ENCODE peak calls at places on chromosomes 4 and X, in seven cellular contexts. T is left ventricle myocardium inferior, L is fibroblast of lung, C is uterus, E is tibial artery, P is cardiac fibroblast, Q is aorta. U is an unnamed sample.

GRCh38 chr4:174358823-174359222 is 75.1 kb downstream of the CEP44 start:
- DNase-seq in T (no peak), L (peak), C (no peak), E (no peak), P (peak), Q (no peak), U (peak)

GRCh38 chr4:130468340-130468739 is 1372.4 kb downstream of the C4orf33 start:
- DNase-seq in T (no peak), L (no peak), C (no peak), E (no peak), P (no peak), Q (no peak), U (no peak)

GRCh38 chr4:80846210-80846609 is 184.3 kb upstream of the BMP3 start:
- DNase-seq in T (no peak), L (no peak), C (no peak), E (no peak), P (no peak), Q (no peak), U (no peak)

GRCh38 chr4:121200795-121201472 is 36.8 kb upstream of the TNIP3 start:
- DNase-seq in T (no peak), L (no peak), C (no peak), E (no peak), P (no peak), Q (no peak), U (no peak)

GRCh38 chr4:110849461-110849860 is 226.6 kb upstream of the PITX2 start:
- DNase-seq in T (no peak), L (no peak), C (no peak), E (no peak), P (no peak), Q (no peak), U (no peak)

GRCh38 chr4:108036252-108036651 is 46.6 kb downstream of the HADH start:
- DNase-seq in T (no peak), L (no peak), C (no peak), E (no peak), P (no peak), Q (no peak), U (peak)

GRCh38 chr4:70992354-70992753 is 1.1 kb upstream of the DCK start:
- DNase-seq in T (no peak), L (no peak), C (no peak), E (no peak), P (no peak), Q (no peak), U (no peak)

GRCh38 chr4:11529625-11530201 is 101.0 kb upstream of the HS3ST1 start:
- DNase-seq in T (no peak), L (peak), C (no peak), E (no peak), P (peak), Q (no peak), U (no peak)

GRCh38 chr4:38688676-38689355 is 24.8 kb downstream of the KLF3 start:
- DNase-seq in T (no peak), L (peak), C (no peak), E (no peak), P (no peak), Q (no peak), U (no peak)

GRCh38 chr4:153018716-153019115 is 82.6 kb downstream of the FHDC1 start:
- DNase-seq in T (no peak), L (no peak), C (no peak), E (no peak), P (no peak), Q (no peak), U (no peak)

GRCh38 chr4:39502034-39502658 is 25.1 kb downstream of the UGDH start:
- DNase-seq in T (no peak), L (peak), C (no peak), E (no peak), P (peak), Q (no peak), U (no peak)

GRCh38 chr4:173018446-173018845 is 150.2 kb upstream of the GALNT7 start:
- DNase-seq in T (no peak), L (no peak), C (no peak), E (no peak), P (no peak), Q (no peak), U (no peak)

GRCh38 chr4:94469221-94469784 is 17.6 kb downstream of the PDLIM5 start:
- DNase-seq in T (no peak), L (no peak), C (no peak), E (no peak), P (no peak), Q (no peak), U (no peak)
- H3K4me3 ChIP-seq in T (no peak), L (no peak), C (no peak), E (no peak), P (no peak), Q (no peak), U (no peak)

GRCh38 chr4:98659106-98659592 is 738 bp upstream of the TSPAN5 start:
- DNase-seq in T (no peak), L (peak), C (no peak), E (no peak), P (peak), Q (no peak), U (no peak)
- H3K4me3 ChIP-seq in T (peak), L (peak), C (peak), E (peak), P (peak), Q (peak), U (peak)

GRCh38 chr4:145501051-145501660 is 19.5 kb downstream of the SMAD1 start:
- DNase-seq in T (no peak), L (no peak), C (no peak), E (no peak), P (no peak), Q (no peak), U (no peak)

GRCh38 chr4:145498430-145498829 is 16.8 kb downstream of the SMAD1 start:
- DNase-seq in T (no peak), L (no peak), C (no peak), E (no peak), P (no peak), Q (no peak), U (no peak)

GRCh38 chr4:145494666-145495065 is 13.0 kb downstream of the SMAD1 start:
- DNase-seq in T (no peak), L (no peak), C (no peak), E (no peak), P (no peak), Q (no peak), U (no peak)

GRCh38 chr4:145496292-145496691 is 14.6 kb downstream of the SMAD1 start:
- DNase-seq in T (no peak), L (peak), C (no peak), E (no peak), P (no peak), Q (no peak), U (no peak)

GRCh38 chr4:145497199-145498149 is 15.8 kb downstream of the SMAD1 start:
- DNase-seq in T (no peak), L (no peak), C (no peak), E (no peak), P (no peak), Q (no peak), U (no peak)
- H3K4me3 ChIP-seq in T (no peak), L (no peak), C (no peak), E (no peak), P (no peak), Q (no peak), U (no peak)

DNA sequence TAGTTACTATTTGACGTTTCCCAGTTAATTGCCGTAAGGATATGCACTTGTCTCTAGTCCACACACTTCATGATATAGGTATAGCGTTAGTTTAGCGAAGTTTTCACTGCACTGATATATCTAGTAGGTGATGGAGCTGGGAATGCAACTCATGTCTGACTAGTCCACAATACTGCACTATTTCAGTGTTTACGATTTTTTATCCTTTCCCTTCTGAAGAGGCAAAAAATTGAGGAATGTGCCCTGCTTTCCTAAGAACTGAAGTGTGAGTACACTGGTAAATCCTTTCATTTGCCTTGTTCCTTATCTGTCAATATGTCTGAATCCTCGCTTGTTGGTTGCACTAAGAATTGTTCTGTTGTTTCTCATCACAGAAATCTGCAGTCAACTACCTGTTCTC is 1.0 kb downstream of the RPL36A start:
- DNase-seq in T (no peak), L (no peak), C (no peak), E (no peak), P (no peak), Q (no peak), U (no peak)
- H3K4me3 ChIP-seq in T (peak), L (peak), C (no peak), E (peak), P (peak), Q (no peak), U (peak)

DNA sequence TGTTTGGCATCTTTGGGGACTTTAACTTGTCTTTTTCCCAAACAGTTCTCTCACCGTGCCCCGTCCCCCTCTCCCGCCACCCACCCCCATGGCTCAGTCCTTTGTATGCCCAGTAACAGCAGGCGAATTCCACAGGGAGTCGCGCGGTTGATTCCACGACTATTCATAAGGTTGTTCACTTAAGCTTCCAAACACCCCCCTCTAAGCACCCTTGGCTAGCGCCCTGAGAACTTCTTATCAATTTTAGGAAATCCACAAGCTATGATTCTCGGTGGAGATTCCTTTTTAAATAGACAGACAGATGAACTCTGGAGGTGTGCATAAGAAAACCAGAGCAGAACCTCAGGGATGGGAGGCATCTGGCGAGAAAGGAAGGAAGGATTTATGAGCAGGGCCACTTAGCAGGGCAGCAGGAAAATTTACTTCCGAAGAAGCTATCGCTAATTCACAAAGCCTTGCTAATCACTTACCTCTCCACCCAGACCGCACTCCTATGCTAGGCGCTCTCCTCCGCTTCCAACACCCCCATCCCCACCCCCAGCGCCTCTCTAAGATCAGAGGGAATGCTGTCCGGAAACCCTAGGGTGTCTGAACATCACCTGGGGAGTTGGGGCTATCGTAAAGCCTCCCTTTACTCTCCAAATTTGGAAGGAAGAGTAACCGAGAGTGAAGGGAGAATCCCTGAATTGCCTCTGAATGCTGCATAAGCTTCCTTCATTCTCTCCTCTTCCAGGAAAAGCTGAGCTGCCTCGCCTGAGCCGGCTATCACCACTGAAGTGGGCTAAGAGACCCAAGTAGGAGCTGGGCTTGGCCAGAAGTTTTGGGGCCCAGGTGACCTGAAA is 1.7 kb downstream of the UNC5C start:
- DNase-seq in T (no peak), L (peak), C (no peak), E (no peak), P (peak), Q (peak), U (no peak)
- H3K4me3 ChIP-seq in T (peak), L (peak), C (peak), E (peak), P (peak), Q (peak), U (no peak)

DNA sequence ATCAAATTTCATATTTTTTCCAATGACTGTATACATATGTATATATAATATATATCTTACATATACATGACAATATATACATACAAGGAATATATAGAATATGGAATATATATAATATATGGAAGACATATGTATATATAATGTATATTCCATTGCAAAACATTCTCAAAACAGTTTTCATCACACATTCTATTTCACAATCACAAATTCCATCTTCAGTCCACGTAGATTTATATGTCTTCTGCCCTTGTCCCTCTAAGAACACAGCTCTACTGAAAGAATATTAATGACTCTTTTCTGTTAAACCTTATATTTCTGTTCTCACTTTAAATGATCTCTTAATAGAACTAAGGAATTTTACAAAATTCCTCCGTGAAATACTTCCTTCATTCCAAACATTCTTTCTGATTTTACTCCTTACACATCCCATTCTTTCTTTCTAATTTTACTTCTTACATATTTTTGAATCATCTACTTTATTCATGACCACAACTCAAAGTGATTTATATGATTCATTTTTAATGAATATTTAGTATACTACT is 1043.1 kb upstream of the PABPC4L start:
- DNase-seq in T (no peak), L (peak), C (no peak), E (no peak), P (peak), Q (no peak), U (no peak)
- H3K4me3 ChIP-seq in T (no peak), L (no peak), C (no peak), E (no peak), P (no peak), Q (no peak), U (no peak)

GRCh38 chr4:169008478-169008877 is 1.6 kb downstream of the CBR4 start:
- DNase-seq in T (no peak), L (no peak), C (no peak), E (no peak), P (no peak), Q (no peak), U (no peak)
- H3K4me3 ChIP-seq in T (peak), L (no peak), C (no peak), E (no peak), P (no peak), Q (no peak), U (no peak)

GRCh38 chr4:16239086-16239485 is 12.8 kb upstream of the TAPT1 start:
- DNase-seq in T (no peak), L (no peak), C (no peak), E (no peak), P (no peak), Q (no peak), U (no peak)

GRCh38 chr4:16237715-16238114 is 11.4 kb upstream of the TAPT1 start:
- DNase-seq in T (no peak), L (no peak), C (no peak), E (no peak), P (no peak), Q (no peak), U (no peak)

GRCh38 chr4:16238304-16238703 is 12.0 kb upstream of the TAPT1 start:
- DNase-seq in T (no peak), L (no peak), C (no peak), E (no peak), P (no peak), Q (no peak), U (no peak)

GRCh38 chr4:16243285-16243684 is 17.0 kb upstream of the TAPT1 start:
- DNase-seq in T (no peak), L (no peak), C (no peak), E (no peak), P (no peak), Q (no peak), U (no peak)

DNA sequence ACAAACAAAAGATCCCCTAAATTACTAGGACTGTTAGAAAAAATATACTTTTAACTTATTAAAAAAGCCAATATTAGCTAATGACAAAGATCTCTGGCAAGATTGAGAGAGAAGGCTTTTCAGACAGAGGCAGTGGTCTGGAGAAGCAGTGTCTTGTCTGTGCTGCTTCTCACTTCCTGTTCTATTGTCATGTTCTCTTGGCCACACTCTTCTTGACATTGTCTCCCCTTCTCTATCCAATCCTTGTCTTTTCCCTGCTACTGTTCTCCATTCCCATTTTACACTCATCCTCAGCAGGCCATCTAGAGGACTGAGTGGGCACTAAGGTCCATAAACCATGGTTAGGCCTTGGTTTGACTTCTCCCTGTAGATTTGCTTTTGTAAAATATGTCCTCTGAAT is 14.0 kb upstream of the TAPT1 start:
- DNase-seq in T (no peak), L (no peak), C (no peak), E (no peak), P (no peak), Q (no peak), U (no peak)
- H3K4me3 ChIP-seq in T (no peak), L (no peak), C (no peak), E (no peak), P (no peak), Q (no peak), U (no peak)

DNA sequence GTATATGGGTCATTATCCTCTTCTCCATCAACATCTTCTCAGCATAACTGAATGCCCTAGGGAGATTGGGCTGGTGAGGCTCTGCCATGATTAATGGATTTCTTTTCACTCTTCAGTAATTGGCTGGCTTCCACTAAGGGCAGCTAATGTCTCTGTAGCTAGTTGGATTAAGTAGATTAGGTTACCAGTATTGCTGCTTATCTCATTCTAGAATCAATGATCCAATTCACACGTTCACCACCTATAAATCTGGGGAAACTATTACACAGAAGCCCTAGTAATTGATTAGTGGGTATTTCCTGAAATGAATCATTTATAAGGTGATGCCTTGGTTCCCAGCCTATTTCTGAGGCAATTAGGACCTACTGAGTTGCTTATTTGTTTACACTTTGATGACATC is 94.8 kb downstream of the KDR start:
- DNase-seq in T (no peak), L (no peak), C (no peak), E (no peak), P (no peak), Q (no peak), U (no peak)
- H3K4me3 ChIP-seq in T (no peak), L (no peak), C (no peak), E (no peak), P (no peak), Q (no peak), U (no peak)

GRCh38 chr4:154743683-154744340 is at the start of gene LRAT:
- DNase-seq in T (peak), L (no peak), C (no peak), E (no peak), P (no peak), Q (no peak), U (no peak)
- H3K4me3 ChIP-seq in T (peak), L (peak), C (peak), E (peak), P (peak), Q (peak), U (no peak)